ENCODE peak calls at places on chromosomes 11 and 22, in seven cellular contexts. S is CD8-positive, alpha-beta memory T cell; G is tibial artery; U is H9; Z is suprapubic skin; Y is fibroblast of lung; L is upper lobe of right lung. C is an unnamed sample.

GRCh38 chr22:27433585-27434190 is 367.9 kb downstream of the MN1 start:
- DNase-seq in L (no peak), Y (peak; percentile 20), Z (no peak), G (no peak), U (no peak), S (no peak), C (peak; percentile 35)

GRCh38 chr11:107651672-107652071 is 60.2 kb downstream of the SLN start:
- DNase-seq in Y (peak; percentile 28), S (no peak), L (no peak), Z (no peak), U (no peak), G (no peak), C (no peak)

GRCh38 chr11:103798456-103798855 is 238.0 kb upstream of the DDI1 start:
- DNase-seq in Z (no peak), G (no peak), S (no peak), U (no peak), L (no peak), Y (no peak), C (no peak)

GRCh38 chr22:48438096-48438495 is 1389.6 kb downstream of the BRD1 start:
- DNase-seq in G (no peak), Z (no peak), U (no peak), L (no peak), Y (no peak), S (no peak), C (no peak)

GRCh38 chr22:38981659-38982007 is 514 bp upstream of the APOBEC3B start:
- DNase-seq in Y (no peak), Z (no peak), G (no peak), L (no peak), U (no peak), S (no peak), C (peak; percentile 32)

GRCh38 chr11:61362542-61362875 is 335 bp downstream of the TMEM138 start:
- DNase-seq in Y (peak; percentile 73), G (no peak), U (no peak), Z (no peak), L (no peak), S (peak; percentile 9), C (peak; percentile 23)

GRCh38 chr22:19823191-19823590 is 31.5 kb downstream of the GNB1L start:
- DNase-seq in Z (peak; percentile 55), U (no peak), L (no peak), S (no peak), G (peak; percentile 31), Y (no peak), C (no peak)

GRCh38 chr22:46578824-46579561 is 41.2 kb upstream of the GRAMD4 start:
- DNase-seq in Z (no peak), G (peak; percentile 75), L (peak; percentile 81), U (peak; percentile 31), Y (peak; percentile 37), S (no peak), C (peak; percentile 74)

GRCh38 chr11:88421530-88421929 is 84.0 kb upstream of the CTSC start:
- DNase-seq in Z (no peak), S (no peak), G (no peak), Y (peak; percentile 56), U (no peak), L (no peak), C (peak; percentile 42)

GRCh38 chr11:127888396-127888795 is 699.0 kb downstream of the ETS1 start:
- DNase-seq in L (no peak), Y (no peak), S (no peak), Z (no peak), G (no peak), U (no peak), C (no peak)

GRCh38 chr22:40183029-40183581 is 5.4 kb downstream of the TNRC6B start:
- DNase-seq in L (no peak), Y (peak; percentile 92), G (no peak), S (no peak), U (no peak), Z (no peak), C (peak; percentile 19)

GRCh38 chr11:130407978-130408377 is 20.4 kb downstream of the ADAMTS8 start:
- DNase-seq in S (no peak), Y (peak; percentile 67), U (no peak), G (peak; percentile 78), L (no peak), Z (no peak), C (peak; percentile 19)

GRCh38 chr11:96430668-96431067 is 40.9 kb downstream of the JRKL start:
- DNase-seq in G (no peak), U (no peak), Z (no peak), S (no peak), L (no peak), Y (no peak), C (no peak)

GRCh38 chr22:19643448-19644313 is 70.6 kb upstream of the SEPTIN5 start:
- DNase-seq in G (peak; percentile 56), S (no peak), L (no peak), U (peak; percentile 14), Z (peak; percentile 4), Y (no peak), C (no peak)

GRCh38 chr11:71566081-71566620 is 788 bp downstream of the KRTAP5-10 start:
- DNase-seq in G (peak; percentile 13), U (no peak), Z (no peak), L (no peak), Y (no peak), S (no peak), C (no peak)

GRCh38 chr11:101127348-101127698 is 2.3 kb downstream of the PGR start:
- DNase-seq in G (peak; percentile 67), Y (no peak), Z (peak; percentile 72), U (peak; percentile 50), S (no peak), L (peak; percentile 67), C (peak; percentile 26)

GRCh38 chr22:30855677-30856518 is 112.7 kb downstream of the MORC2 start:
- DNase-seq in L (peak; percentile 28), Y (peak; percentile 20), G (peak; percentile 19), U (no peak), Z (peak; percentile 35), S (no peak), C (no peak)

GRCh38 chr11:73869234-73869949 is 7.3 kb downstream of the COA4 start:
- DNase-seq in L (no peak), Y (peak; percentile 8), S (no peak), G (no peak), U (no peak), Z (no peak), C (no peak)

DNA sequence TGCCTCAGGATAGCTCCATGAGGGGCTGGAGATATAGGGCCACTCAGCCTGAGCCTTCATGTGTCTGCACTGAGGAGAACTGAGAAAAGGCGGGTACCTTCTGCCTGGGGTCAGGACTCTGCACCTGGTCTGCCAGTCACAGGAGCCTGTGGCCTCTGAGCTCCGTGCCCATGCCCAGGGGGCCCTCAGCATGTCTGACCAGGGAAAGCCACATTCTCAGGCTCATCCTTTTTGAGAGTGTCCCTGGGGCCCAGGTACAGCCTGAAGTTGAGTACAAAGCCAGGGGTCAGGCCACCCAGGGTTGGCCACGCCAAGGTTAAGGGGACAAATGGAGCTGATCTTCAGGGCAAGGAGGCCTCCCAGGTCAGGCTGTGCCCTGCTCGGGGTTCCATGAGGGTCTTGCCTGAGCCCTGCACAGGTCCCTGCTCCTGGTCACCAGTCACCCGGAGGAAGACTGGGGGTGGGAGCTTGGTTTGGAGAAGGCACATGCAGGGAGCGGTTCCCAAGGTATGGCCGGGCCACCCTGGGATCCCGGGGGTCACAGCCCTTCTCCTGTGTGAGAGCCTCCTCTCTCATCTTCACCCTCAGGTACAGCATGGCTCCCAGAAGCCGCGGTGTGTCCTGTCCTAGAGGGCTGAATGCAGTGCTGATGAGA is 6.0 kb downstream of the DENND6B start:
- DNase-seq in G (no peak), Z (no peak), S (no peak), U (no peak), L (no peak), Y (no peak), C (no peak)
- H3K4me1 ChIP-seq in G (no peaks in the 10 kb centered on the region), Z (peaks cover 3% of the 10 kb centered on the region), S (peaks cover under 1% of the 10 kb centered on the region), U (no peaks in the 10 kb centered on the region), L (peaks cover 3% of the 10 kb centered on the region), Y (no peaks in the 10 kb centered on the region), C (no peaks in the 10 kb centered on the region)

DNA sequence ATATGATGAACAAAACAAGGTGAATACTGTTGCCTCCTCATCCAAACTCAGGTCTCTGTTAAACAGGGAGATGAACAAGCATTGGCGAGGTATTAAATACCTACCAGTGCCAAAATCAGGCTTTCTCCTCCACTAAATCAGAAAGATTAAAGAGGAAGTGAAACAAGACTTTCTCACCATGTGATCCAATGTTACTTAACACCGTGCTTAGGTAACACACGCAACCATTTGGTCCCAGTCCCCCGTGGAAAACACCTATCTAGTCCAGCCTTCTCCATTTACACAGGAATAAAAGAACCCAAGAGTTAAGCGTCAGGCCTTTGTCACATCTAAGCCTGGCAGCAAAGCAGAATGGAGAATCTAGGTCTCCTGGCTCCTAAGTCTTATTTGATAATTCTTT is 34.5 kb downstream of the TENM4 start:
- DNase-seq in G (no peak), Y (no peak), Z (no peak), S (no peak), U (no peak), L (no peak), C (no peak)
- H3K4me1 ChIP-seq in G (no peaks in the 10 kb centered on the region), Y (no peaks in the 10 kb centered on the region), Z (peaks cover 5% of the 10 kb centered on the region), S (no peaks in the 10 kb centered on the region), U (no peaks in the 10 kb centered on the region), L (no peaks in the 10 kb centered on the region), C (no peaks in the 10 kb centered on the region)

DNA sequence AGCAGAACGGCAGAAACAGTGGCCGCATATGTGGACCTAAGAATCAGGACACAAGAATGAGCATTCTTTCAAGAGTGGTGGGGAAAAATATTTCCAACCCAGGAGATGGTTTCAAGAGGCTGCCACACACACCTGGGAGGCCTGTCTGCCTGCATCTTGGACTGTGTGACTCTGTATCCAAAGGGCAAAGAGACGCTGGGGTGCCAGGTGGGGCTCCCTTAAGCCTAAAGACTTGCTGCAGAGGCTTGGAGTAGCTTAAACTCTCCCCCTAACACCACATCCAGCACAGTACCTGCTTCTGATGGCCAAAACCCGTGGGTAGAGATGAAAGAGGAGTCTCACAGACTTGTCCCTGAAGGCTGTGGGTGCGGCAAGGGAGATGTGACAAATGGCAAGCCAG is 3.5 kb downstream of the CXCR5 start:
- DNase-seq in Y (no peak), U (no peak), G (no peak), Z (no peak), L (no peak), S (no peak), C (no peak)
- H3K4me1 ChIP-seq in Y (peaks cover 9% of the 10 kb centered on the region), U (peaks cover 7% of the 10 kb centered on the region), G (peaks cover 6% of the 10 kb centered on the region), Z (peaks cover 30% of the 10 kb centered on the region), L (peaks cover 27% of the 10 kb centered on the region), S (peaks cover 82% of the 10 kb centered on the region), C (peaks cover 44% of the 10 kb centered on the region)

GRCh38 chr11:12142909-12143308 is 32.5 kb downstream of the MICAL2 start:
- DNase-seq in U (no peak), L (peak; percentile 7), G (no peak), Z (no peak), Y (no peak), S (no peak), C (no peak)
- H3K4me1 ChIP-seq in U (no peaks in the 10 kb centered on the region), L (peaks cover 58% of the 10 kb centered on the region), G (no peaks in the 10 kb centered on the region), Z (peaks cover 41% of the 10 kb centered on the region), Y (peaks cover 41% of the 10 kb centered on the region), S (peaks cover 42% of the 10 kb centered on the region), C (no peaks in the 10 kb centered on the region)

DNA sequence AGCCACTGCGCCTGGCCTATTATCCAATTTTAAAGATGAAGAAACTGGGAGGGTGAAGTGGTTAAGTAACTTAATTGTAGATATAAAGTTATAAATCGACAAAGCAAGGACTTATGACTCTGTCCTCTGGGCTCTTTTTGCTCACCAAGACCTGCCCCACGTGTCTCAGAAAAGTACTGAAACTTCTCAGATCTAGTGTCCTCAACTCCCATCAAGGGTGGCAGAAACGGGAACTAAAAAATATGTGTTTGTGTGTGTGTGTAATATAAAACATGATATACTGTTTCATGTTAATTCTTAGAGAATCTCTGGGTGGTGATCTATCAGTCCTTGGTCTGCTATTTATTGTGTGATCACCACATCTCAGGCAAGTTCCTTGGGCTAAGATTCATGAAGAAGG is 104.9 kb downstream of the GAB2 start:
- DNase-seq in Z (no peak), Y (no peak), G (no peak), S (no peak), U (no peak), L (no peak), C (no peak)
- H3K4me1 ChIP-seq in Z (peaks cover 49% of the 10 kb centered on the region), Y (peaks cover 6% of the 10 kb centered on the region), G (no peaks in the 10 kb centered on the region), S (no peaks in the 10 kb centered on the region), U (no peaks in the 10 kb centered on the region), L (peaks cover 29% of the 10 kb centered on the region), C (peaks cover 18% of the 10 kb centered on the region)

C was measured in body of pancreas.